ENCODE peak calls at places on chromosomes 11 and 22, in eight cellular contexts. Q is HTR-8/SVneo; Z is thoracic aorta; S is T-helper 1 cell; X is OCI-LY7; J is activated CD4-positive, alpha-beta T cell treated with anti-CD3 and anti-CD28 coated beads, Interleukin-2, amount 50 U/mL, for 4 hours; W is breast epithelium; O is right lobe of liver. M is an unnamed sample.
A peak's percentile ranks its signal among the peaks of the same experiment; 100 is the strongest.

GRCh38 chr11:114762437-114762836 is 84.1 kb downstream of the NXPE2 start:
- DNase-seq in Q (peak; percentile 60), Z (no peak), S (no peak), X (peak; percentile 5), J (no peak), W (peak; percentile 21), O (peak; percentile 67), M (no peak)

GRCh38 chr22:17631076-17631565 is 2.6 kb upstream of the ATP6V1E1 start:
- DNase-seq in Q (no peak), Z (no peak), S (no peak), X (no peak), J (no peak), W (peak; percentile 11), O (no peak), M (no peak)

GRCh38 chr11:117511981-117512448 is 184.4 kb downstream of the CEP164 start:
- DNase-seq in Q (no peak), Z (no peak), S (no peak), X (no peak), J (no peak), W (no peak), O (no peak), M (no peak)

GRCh38 chr11:122717264-122717867 is 61.8 kb downstream of the UBASH3B start:
- DNase-seq in Q (no peak), Z (no peak), S (no peak), X (peak; percentile 90), J (no peak), W (no peak), O (no peak), M (no peak)

GRCh38 chr11:80315263-80315662 is 874.4 kb upstream of the TENM4 start:
- DNase-seq in Q (no peak), Z (no peak), S (no peak), X (no peak), J (no peak), W (no peak), O (no peak), M (no peak)

GRCh38 chr11:110251837-110252236 is 44.6 kb downstream of the RDX start:
- DNase-seq in Q (peak; percentile 20), Z (no peak), S (no peak), X (no peak), J (no peak), W (no peak), O (no peak), M (no peak)

GRCh38 chr22:41661088-41661487 is 27.6 kb downstream of the SNU13 start:
- DNase-seq in Q (no peak), Z (no peak), S (no peak), X (no peak), J (no peak), W (no peak), O (no peak), M (no peak)

GRCh38 chr22:26658671-26659478 is 1.5 kb downstream of the MIAT start:
- DNase-seq in Q (peak; percentile 84), Z (peak; percentile 57), S (peak; percentile 53), X (peak; percentile 84), J (peak; percentile 85), W (peak; percentile 26), O (no peak), M (peak; percentile 83)

GRCh38 chr11:102252339-102252891 is 64.9 kb upstream of the BIRC3 start:
- DNase-seq in Q (no peak), Z (no peak), S (no peak), X (no peak), J (no peak), W (no peak), O (no peak), M (no peak)

GRCh38 chr11:70424765-70425164 is 26.4 kb downstream of the CTTN start:
- DNase-seq in Q (no peak), Z (no peak), S (no peak), X (no peak), J (no peak), W (no peak), O (no peak), M (no peak)

GRCh38 chr11:65793625-65794400 is 7.0 kb downstream of the OVOL1 start:
- DNase-seq in Q (no peak), Z (no peak), S (no peak), X (no peak), J (no peak), W (no peak), O (no peak), M (no peak)

GRCh38 chr22:44906999-44907644 is 102.7 kb downstream of the PHF21B start:
- DNase-seq in Q (no peak), Z (no peak), S (no peak), X (no peak), J (no peak), W (no peak), O (peak; percentile 26), M (no peak)

GRCh38 chr11:12303431-12304149 is 73.8 kb upstream of the PARVA start:
- DNase-seq in Q (no peak), Z (no peak), S (no peak), X (no peak), J (no peak), W (no peak), O (no peak), M (no peak)

GRCh38 chr22:28025866-28026575 is 107.0 kb upstream of the PITPNB start:
- DNase-seq in Q (no peak), Z (no peak), S (no peak), X (no peak), J (no peak), W (peak; percentile 9), O (no peak), M (no peak)

GRCh38 chr11:132685174-132685611 is 847.1 kb downstream of the OPCML start:
- DNase-seq in Q (peak; percentile 37), Z (no peak), S (no peak), X (no peak), J (no peak), W (no peak), O (no peak), M (no peak)

GRCh38 chr11:130726234-130726559 is 190.1 kb downstream of the SNX19 start:
- DNase-seq in Q (no peak), Z (no peak), S (no peak), X (no peak), J (no peak), W (peak; percentile 73), O (no peak), M (no peak)

GRCh38 chr22:38867124-38867455 is 4.9 kb downstream of the CBX6 start:
- DNase-seq in Q (no peak), Z (no peak), S (no peak), X (no peak), J (no peak), W (no peak), O (no peak), M (no peak)

GRCh38 chr11:9280655-9281301 is 15.6 kb upstream of the DENND5A start:
- DNase-seq in Q (peak; percentile 41), Z (no peak), S (peak; percentile 38), X (peak; percentile 43), J (peak; percentile 44), W (no peak), O (no peak), M (peak; percentile 47)

GRCh38 chr22:29147241-29147919 is 58.3 kb upstream of the EMID1 start:
- DNase-seq in Q (no peak), Z (no peak), S (no peak), X (no peak), J (no peak), W (no peak), O (no peak), M (no peak)

GRCh38 chr11:15839061-15839460 is 517.3 kb downstream of the SOX6 start:
- DNase-seq in Q (no peak), Z (no peak), S (no peak), X (no peak), J (no peak), W (no peak), O (no peak), M (no peak)

GRCh38 chr11:96091476-96091875 is 167.6 kb upstream of the MTMR2 start:
- DNase-seq in Q (no peak), Z (no peak), S (peak; percentile 6), X (peak; percentile 64), J (no peak), W (no peak), O (no peak), M (no peak)

GRCh38 chr11:36619502-36619901 is 21.5 kb upstream of the RAG2 start:
- DNase-seq in Q (no peak), Z (no peak), S (no peak), X (no peak), J (no peak), W (no peak), O (no peak), M (no peak)

GRCh38 chr11:20353829-20354434 is 9.6 kb upstream of the HTATIP2 start:
- DNase-seq in Q (no peak), Z (no peak), S (no peak), X (peak; percentile 35), J (no peak), W (no peak), O (no peak), M (peak; percentile 29)

GRCh38 chr11:62980133-62980760 is 4.5 kb downstream of the SLC22A6 start:
- DNase-seq in Q (no peak), Z (no peak), S (no peak), X (no peak), J (no peak), W (no peak), O (no peak), M (no peak)

GRCh38 chr22:35023692-35024363 is 42.1 kb upstream of the ISX start:
- DNase-seq in Q (peak; percentile 11), Z (no peak), S (peak; percentile 29), X (peak; percentile 58), J (peak; percentile 24), W (peak; percentile 27), O (peak; percentile 73), M (no peak)

GRCh38 chr11:22666700-22667439 is 459 bp downstream of the GAS2 start:
- DNase-seq in Q (no peak), Z (no peak), S (no peak), X (no peak), J (no peak), W (no peak), O (peak; percentile 79), M (peak; percentile 75)

GRCh38 chr11:113505541-113506375 is 30.6 kb upstream of the DRD2 start:
- DNase-seq in Q (no peak), Z (no peak), S (no peak), X (no peak), J (no peak), W (peak; percentile 88), O (no peak), M (no peak)

GRCh38 chr11:123407124-123407995 is 22.7 kb upstream of the GRAMD1B start:
- DNase-seq in Q (peak; percentile 52), Z (no peak), S (peak; percentile 55), X (peak; percentile 56), J (peak; percentile 58), W (peak; percentile 68), O (no peak), M (peak; percentile 24)

GRCh38 chr11:105456950-105457349 is 152.9 kb upstream of the GRIA4 start:
- DNase-seq in Q (no peak), Z (no peak), S (no peak), X (no peak), J (no peak), W (no peak), O (no peak), M (no peak)

GRCh38 chr11:120801801-120802689 is 221.9 kb upstream of the TBCEL start:
- DNase-seq in Q (peak; percentile 71), Z (no peak), S (peak; percentile 23), X (peak; percentile 72), J (peak; percentile 21), W (peak; percentile 33), O (no peak), M (peak; percentile 42)

GRCh38 chr11:36618025-36618700 is 20.1 kb upstream of the RAG2 start:
- DNase-seq in Q (no peak), Z (no peak), S (no peak), X (no peak), J (no peak), W (no peak), O (no peak), M (no peak)

M was measured in NCI-H446 treated with DMSO at 0.1 percent for 48 hours.